ENCODE peak calls at places on chromosomes 1 and 21, in ten cellular contexts. X, U, S, I, C, V, A, L, N and K are unnamed samples.

GRCh38 chr21:37257967-37258877 is 8.9 kb downstream of the VPS26C start:
- DNase-seq in V (peak; percentile 73), A (no peak), I (no peak), S (peak; percentile 97), N (peak; percentile 76), L (peak; percentile 86), U (peak; percentile 59), X (peak; percentile 67), C (peak; percentile 52), K (peak; percentile 80)

GRCh38 chr1:96362623-96363022 is 359.0 kb upstream of the PTBP2 start:
- DNase-seq in A (no peak), V (peak; percentile 99), X (no peak), I (peak; percentile 97), L (no peak), S (peak; percentile 1), C (no peak), N (no peak), U (no peak), K (no peak)

GRCh38 chr1:155827450-155827849 is 29.6 kb downstream of the GON4L start:
- DNase-seq in N (no peak), L (no peak), I (no peak), U (no peak), V (no peak), C (no peak), S (no peak), X (no peak), A (no peak), K (no peak)

GRCh38 chr1:154878371-154879355 is 8.6 kb upstream of the KCNN3 start:
- DNase-seq in A (peak; percentile 67), N (peak; percentile 87), X (peak; percentile 58), V (peak; percentile 70), S (peak; percentile 87), I (no peak), C (peak; percentile 80), L (peak; percentile 84), U (peak; percentile 80), K (peak; percentile 78)

GRCh38 chr1:200837931-200838571 is 34.7 kb upstream of the GPR25 start:
- DNase-seq in C (no peak), S (peak; percentile 20), A (no peak), L (no peak), V (peak; percentile 15), U (no peak), I (peak; percentile 18), N (no peak), X (no peak), K (no peak)

GRCh38 chr1:12019858-12020509 is 686 bp downstream of the MIIP start:
- DNase-seq in C (no peak), U (no peak), I (no peak), S (peak; percentile 22), N (no peak), X (peak; percentile 8), L (no peak), A (no peak), V (peak; percentile 34), K (no peak)

GRCh38 chr1:21896652-21897532 is 40.2 kb downstream of the HSPG2 start:
- DNase-seq in I (no peak), U (peak; percentile 81), C (peak; percentile 87), L (no peak), V (peak; percentile 30), S (no peak), A (no peak), N (no peak), X (no peak), K (no peak)

GRCh38 chr1:151998611-151999362 is 5.1 kb upstream of the S100A10 start:
- DNase-seq in X (no peak), I (no peak), V (peak; percentile 97), A (no peak), N (no peak), S (no peak), C (no peak), U (no peak), L (no peak), K (no peak)

GRCh38 chr1:230350208-230350921 is 75.8 kb downstream of the PGBD5 start:
- DNase-seq in I (peak; percentile 9), C (peak; percentile 65), X (no peak), V (peak; percentile 47), L (no peak), N (no peak), U (peak; percentile 23), S (no peak), A (no peak), K (no peak)

GRCh38 chr1:8409107-8409506 is 91.2 kb downstream of the SLC45A1 start:
- DNase-seq in I (no peak), N (peak; percentile 33), S (peak; percentile 19), X (no peak), A (no peak), L (no peak), C (no peak), V (peak; percentile 70), U (no peak), K (no peak)

GRCh38 chr21:33101300-33102005 is 31.5 kb downstream of the OLIG1 start:
- DNase-seq in C (no peak), V (peak; percentile 33), U (no peak), X (no peak), A (no peak), N (no peak), I (no peak), L (no peak), S (peak; percentile 13), K (no peak)

GRCh38 chr1:94697839-94698238 is 122.3 kb upstream of the SLC44A3 start:
- DNase-seq in C (no peak), A (no peak), S (no peak), I (no peak), N (no peak), X (no peak), L (no peak), V (no peak), U (no peak), K (no peak)

GRCh38 chr1:187474266-187474665 is 645.5 kb downstream of the PLA2G4A start:
- DNase-seq in S (no peak), X (no peak), N (no peak), L (no peak), V (peak; percentile 53), I (no peak), A (no peak), C (no peak), U (no peak), K (no peak)

GRCh38 chr1:205262706-205263105 is 35.0 kb downstream of the TMCC2 start:
- DNase-seq in N (no peak), V (no peak), C (no peak), X (no peak), I (no peak), S (no peak), U (no peak), L (no peak), A (no peak), K (no peak)

GRCh38 chr1:152185544-152186391 is 26.7 kb upstream of the RPTN start:
- DNase-seq in A (no peak), S (peak; percentile 58), I (no peak), X (peak; percentile 5), V (peak; percentile 75), N (peak; percentile 4), U (no peak), C (no peak), L (peak; percentile 39), K (peak; percentile 36)